ENCODE peak calls at places on chromosomes 12 and 14, in nine cellular contexts. D, U, J, G, M, I, F, S and P are unnamed samples.
A peak's percentile ranks its signal among the peaks of the same experiment; 100 is the strongest.

GRCh38 chr14:75913183-75913582 is 68.6 kb downstream of the TGFB3 start:
- DNase-seq in D (no peak), U (no peak), J (no peak), G (no peak), M (no peak), I (no peak), F (no peak), S (no peak), P (no peak)

GRCh38 chr12:104130760-104131159 is 7.2 kb downstream of the NFYB start:
- DNase-seq in D (no peak), U (peak; percentile 26), J (no peak), G (no peak), M (no peak), I (no peak), F (no peak), S (no peak), P (no peak)

GRCh38 chr14:88612981-88613380 is 50.1 kb downstream of the ZC3H14 start:
- DNase-seq in D (no peak), U (peak; percentile 14), J (no peak), G (no peak), M (no peak), I (no peak), F (no peak), S (no peak), P (no peak)

GRCh38 chr12:118287728-118288127 is 85.0 kb downstream of the TAOK3 start:
- DNase-seq in D (no peak), U (no peak), J (no peak), G (no peak), M (no peak), I (no peak), F (no peak), S (no peak), P (no peak)

GRCh38 chr12:114414031-114414865 is 8.3 kb upstream of the TBX5 start:
- DNase-seq in D (no peak), U (no peak), J (peak; percentile 57), G (no peak), M (no peak), I (no peak), F (no peak), S (no peak), P (no peak)

GRCh38 chr14:104650057-104650980 is 39.1 kb upstream of the INF2 start:
- DNase-seq in D (no peak), U (no peak), J (peak; percentile 91), G (no peak), M (peak; percentile 86), I (no peak), F (no peak), S (peak; percentile 73), P (peak; percentile 91)

GRCh38 chr12:78185651-78186050 is 355.0 kb downstream of the NAV3 start:
- DNase-seq in D (no peak), U (no peak), J (no peak), G (no peak), M (no peak), I (no peak), F (no peak), S (no peak), P (no peak)

GRCh38 chr14:35403085-35403396 is 1.5 kb downstream of the NFKBIA start:
- DNase-seq in D (no peak), U (peak; percentile 66), J (no peak), G (no peak), M (no peak), I (no peak), F (no peak), S (no peak), P (no peak)

DNA sequence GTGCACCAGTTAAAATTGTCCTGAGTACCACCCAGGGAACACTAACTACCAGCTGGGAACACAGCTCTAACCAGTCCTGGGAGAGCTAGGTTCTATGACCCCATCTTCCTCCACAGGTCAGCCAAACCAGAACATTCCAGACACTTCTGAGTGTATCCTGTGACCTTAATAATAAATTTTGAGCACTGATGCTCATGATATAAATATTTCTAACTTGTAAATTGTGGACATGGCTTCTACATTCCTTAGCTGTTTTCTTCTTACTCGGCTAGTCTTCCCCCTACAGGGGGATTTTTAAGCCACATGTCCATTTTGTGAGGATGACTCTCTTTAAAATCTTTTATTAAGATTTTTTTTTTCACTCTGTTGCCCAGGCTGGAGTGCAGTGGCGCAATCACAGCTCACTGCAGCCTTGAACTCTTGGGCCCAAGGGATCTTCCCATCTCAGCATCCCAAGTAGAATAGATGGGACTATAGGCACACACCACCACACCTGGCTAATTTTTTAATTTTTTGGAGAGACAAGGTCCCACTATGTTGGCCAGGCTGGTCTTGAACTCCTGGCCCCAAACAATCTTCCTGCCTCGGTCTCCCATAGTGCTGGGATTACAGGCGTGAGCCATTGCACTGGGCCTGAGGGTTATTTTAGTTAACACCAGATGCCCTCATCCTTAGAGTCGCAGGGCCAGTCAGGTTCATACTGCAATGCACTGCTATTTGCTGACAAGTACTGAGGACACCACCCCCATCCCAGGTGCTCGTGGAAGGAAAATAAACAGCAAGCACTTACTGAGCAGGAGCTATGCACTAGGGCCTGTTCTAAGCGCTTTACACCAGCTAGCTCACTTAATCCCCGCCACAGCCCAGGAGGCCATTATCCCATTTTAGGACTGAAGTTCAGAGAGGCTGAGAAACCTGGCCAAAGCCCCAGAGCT is 142.6 kb upstream of the NCOR2 start:
- DNase-seq in D (no peak), U (peak; percentile 81), J (no peak), G (no peak), M (no peak), I (no peak), F (no peak), S (no peak), P (no peak)
- TF ChIP-seq CTCF in D (no peak), U (peak; percentile 22), J (no peak), G (peak; percentile 36), M (no peak), I (peak; percentile 41), F (no peak), S (no peak), P (peak; percentile 56)

GRCh38 chr12:51362307-51362706 is 15.8 kb upstream of the CELA1 start:
- DNase-seq in D (no peak), U (no peak), J (no peak), G (no peak), M (no peak), I (no peak), F (no peak), S (no peak), P (no peak)

GRCh38 chr12:51362747-51363342 is 16.4 kb upstream of the CELA1 start:
- DNase-seq in D (no peak), U (no peak), J (no peak), G (no peak), M (no peak), I (no peak), F (no peak), S (no peak), P (no peak)

GRCh38 chr12:51359851-51360250 is 13.4 kb upstream of the CELA1 start:
- DNase-seq in D (no peak), U (no peak), J (no peak), G (no peak), M (no peak), I (no peak), F (no peak), S (no peak), P (no peak)

GRCh38 chr12:51360315-51360714 is 13.8 kb upstream of the CELA1 start:
- DNase-seq in D (no peak), U (no peak), J (no peak), G (no peak), M (no peak), I (no peak), F (no peak), S (no peak), P (no peak)

DNA sequence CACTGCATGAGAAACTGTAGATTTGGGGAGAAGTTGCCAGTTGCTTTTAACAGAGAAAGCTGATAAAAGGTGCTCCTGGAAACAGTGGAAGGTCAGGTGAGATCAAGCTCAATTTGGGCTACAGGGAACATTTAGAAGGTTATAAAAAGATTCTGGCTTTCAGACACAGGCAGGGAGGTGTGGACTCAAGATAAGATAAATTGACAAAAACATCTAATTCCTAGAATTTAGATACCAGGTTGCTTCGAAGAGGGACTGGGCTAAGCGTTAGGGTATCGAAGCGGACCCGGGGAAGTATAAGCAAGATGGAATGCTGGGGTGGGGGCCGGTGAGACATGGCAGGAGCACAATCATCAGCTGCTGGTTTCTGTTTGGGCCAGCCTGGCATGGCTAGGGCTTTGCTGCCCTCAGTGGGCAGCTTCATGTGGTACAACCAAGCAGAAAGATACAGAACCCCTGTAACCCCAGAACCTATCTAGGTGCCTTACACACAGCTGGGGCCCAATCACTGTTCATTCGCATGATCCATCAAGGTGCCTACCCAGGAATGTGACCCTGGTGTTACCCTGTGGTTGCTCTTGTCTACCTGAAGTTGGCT is 15.0 kb upstream of the CELA1 start:
- DNase-seq in D (no peak), U (no peak), J (no peak), G (no peak), M (no peak), I (no peak), F (no peak), S (no peak), P (no peak)
- TF ChIP-seq CTCF in D (no peak), U (no peak), J (no peak), G (peak; percentile 13), M (no peak), I (no peak), F (no peak), S (no peak), P (no peak)

GRCh38 chr14:32230181-32230580 is 27.1 kb upstream of the RNU6-8 start:
- DNase-seq in D (no peak), U (peak; percentile 91), J (no peak), G (no peak), M (no peak), I (no peak), F (no peak), S (peak; percentile 72), P (no peak)

GRCh38 chr14:32230695-32231280 is 27.7 kb upstream of the RNU6-8 start:
- DNase-seq in D (peak; percentile 26), U (peak; percentile 94), J (no peak), G (no peak), M (no peak), I (no peak), F (no peak), S (peak; percentile 32), P (no peak)

GRCh38 chr14:32225378-32225920 is 22.4 kb upstream of the RNU6-8 start:
- DNase-seq in D (no peak), U (no peak), J (no peak), G (no peak), M (no peak), I (no peak), F (no peak), S (no peak), P (no peak)

GRCh38 chr14:32226051-32226450 is 23.0 kb upstream of the RNU6-8 start:
- DNase-seq in D (no peak), U (peak; percentile 54), J (no peak), G (no peak), M (no peak), I (no peak), F (no peak), S (no peak), P (no peak)

DNA sequence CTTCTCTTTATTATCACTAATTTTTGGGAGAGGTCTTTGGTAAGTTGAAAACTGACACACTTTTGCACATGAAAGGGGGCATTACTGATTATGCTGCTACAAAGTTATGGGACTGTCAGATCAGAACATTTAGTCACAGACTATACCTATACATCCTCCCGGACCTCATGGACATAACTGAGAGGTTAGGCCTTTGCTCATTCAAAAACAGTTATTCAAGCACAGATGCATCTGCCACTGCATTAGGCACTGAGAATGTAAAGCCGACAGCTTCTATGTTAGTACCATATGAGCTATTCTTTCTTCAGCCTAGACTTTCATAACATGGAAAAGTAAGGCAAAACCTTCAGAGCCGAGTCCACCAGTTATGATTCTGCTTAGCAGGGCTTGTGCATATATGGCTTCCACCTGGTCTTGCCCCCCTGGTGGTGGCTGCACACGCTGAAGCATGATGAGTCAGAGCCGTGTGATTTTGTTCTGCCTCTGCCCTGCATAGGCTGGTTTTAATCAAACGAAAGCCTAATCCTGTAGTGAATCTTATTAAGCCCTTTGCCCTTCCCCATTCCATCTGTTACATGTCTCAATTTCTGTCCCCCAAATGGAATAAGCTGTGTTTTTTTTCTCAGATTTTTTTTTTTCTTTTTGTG is 21.8 kb upstream of the RNU6-8 start:
- DNase-seq in D (peak; percentile 47), U (peak; percentile 62), J (peak; percentile 30), G (peak; percentile 80), M (peak; percentile 9), I (no peak), F (no peak), S (peak; percentile 46), P (no peak)
- TF ChIP-seq CTCF in D (peak; percentile 76), U (peak; percentile 59), J (no peak), G (peak; percentile 66), M (peak; percentile 15), I (peak; percentile 56), F (no peak), S (no peak), P (peak; percentile 49)

GRCh38 chr14:63287661-63288483 is 30.9 kb downstream of the GPHB5 start:
- DNase-seq in D (no peak), U (no peak), J (no peak), G (no peak), M (no peak), I (no peak), F (no peak), S (no peak), P (no peak)

GRCh38 chr14:63282997-63283396 is 35.7 kb downstream of the GPHB5 start:
- DNase-seq in D (no peak), U (no peak), J (no peak), G (no peak), M (no peak), I (no peak), F (no peak), S (no peak), P (no peak)

GRCh38 chr14:63288853-63289252 is 29.9 kb downstream of the GPHB5 start:
- DNase-seq in D (no peak), U (no peak), J (no peak), G (no peak), M (no peak), I (no peak), F (no peak), S (no peak), P (no peak)

GRCh38 chr14:63286071-63286470 is 32.7 kb downstream of the GPHB5 start:
- DNase-seq in D (no peak), U (no peak), J (no peak), G (no peak), M (no peak), I (no peak), F (no peak), S (no peak), P (no peak)

DNA sequence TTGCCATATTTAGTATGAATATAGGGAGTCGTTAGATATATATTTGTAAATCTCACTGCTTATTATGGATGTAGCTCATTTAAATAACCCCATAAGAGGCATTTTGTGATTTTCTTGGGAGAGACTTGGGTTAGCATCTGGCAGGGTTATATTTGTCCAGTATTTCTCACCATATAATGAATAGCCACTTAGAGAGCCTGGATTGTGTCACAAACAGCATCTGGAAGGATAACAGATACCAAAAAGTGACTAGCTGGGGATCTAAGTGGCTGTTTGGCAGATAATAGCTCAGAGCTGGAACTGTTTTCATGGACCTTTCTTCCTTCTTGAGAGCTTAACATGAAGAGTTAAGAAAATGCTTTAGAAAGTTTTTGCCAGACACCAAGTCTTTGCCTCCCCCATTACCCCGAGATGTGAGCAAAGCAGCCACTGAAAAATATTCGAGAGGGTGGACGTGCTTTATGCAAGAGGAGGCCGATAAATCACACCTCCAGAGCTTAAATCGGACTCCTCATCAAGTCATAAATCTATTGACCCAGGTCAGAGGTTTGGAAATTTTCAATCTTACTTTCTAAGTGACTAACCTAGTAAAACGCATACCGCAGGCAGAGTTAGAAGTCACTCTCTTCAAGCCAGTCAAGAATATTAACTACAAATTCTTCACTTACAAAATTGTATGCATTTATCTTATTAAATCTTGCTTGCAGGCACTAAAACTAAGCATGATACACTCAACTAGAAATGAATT is 35.1 kb downstream of the GPHB5 start:
- DNase-seq in D (no peak), U (no peak), J (no peak), G (no peak), M (no peak), I (no peak), F (no peak), S (no peak), P (no peak)
- TF ChIP-seq CTCF in D (no peak), U (no peak), J (no peak), G (no peak), M (no peak), I (no peak), F (no peak), S (no peak), P (no peak)